ENCODE peak calls at places on chromosomes 16 and 17, in ten cellular contexts. O, U, W, N, D, G, I, C, T and A are unnamed samples.

GRCh38 chr17:14107889-14108288 is 38.6 kb downstream of the COX10 start:
- DNase-seq in O (no peak), U (no peak), W (no peak), N (no peak), D (no peak), G (no peak), I (no peak), C (no peak), T (no peak), A (no peak)

GRCh38 chr17:2398655-2399571 is 1.9 kb downstream of the MNT start:
- DNase-seq in O (peak), U (peak), W (no peak), N (peak), D (peak), G (no peak), I (no peak), C (peak), T (peak), A (no peak)

GRCh38 chr16:55640714-55641327 is 15.0 kb upstream of the SLC6A2 start:
- DNase-seq in O (no peak), U (no peak), W (no peak), N (no peak), D (no peak), G (no peak), I (no peak), C (no peak), T (no peak), A (no peak)

GRCh38 chr16:73949574-73950348 is 346.9 kb upstream of the PSMD7 start:
- DNase-seq in O (no peak), U (no peak), W (no peak), N (peak), D (no peak), G (no peak), I (no peak), C (no peak), T (no peak), A (no peak)

GRCh38 chr17:58989629-58990028 is 117.1 kb downstream of the TRIM37 start:
- DNase-seq in O (no peak), U (no peak), W (no peak), N (no peak), D (no peak), G (no peak), I (no peak), C (no peak), T (no peak), A (no peak)

GRCh38 chr17:38415250-38416194 is 12.7 kb upstream of the ARHGAP23 start:
- DNase-seq in O (peak), U (no peak), W (peak), N (no peak), D (no peak), G (no peak), I (peak), C (peak), T (no peak), A (no peak)

GRCh38 chr16:51276335-51276734 is 125.3 kb upstream of the SALL1 start:
- DNase-seq in O (no peak), U (no peak), W (no peak), N (no peak), D (no peak), G (no peak), I (no peak), C (no peak), T (no peak), A (no peak)

GRCh38 chr16:1812732-1813163 is 13.9 kb downstream of the HAGH start:
- DNase-seq in O (peak), U (peak), W (peak), N (peak), D (peak), G (no peak), I (no peak), C (peak), T (peak), A (no peak)

GRCh38 chr16:66344533-66345145 is 21.9 kb upstream of the CDH5 start:
- DNase-seq in O (peak), U (no peak), W (no peak), N (no peak), D (no peak), G (peak), I (no peak), C (no peak), T (peak), A (no peak)

GRCh38 chr16:638836-639235 is 2.7 kb upstream of the METTL26 start:
- DNase-seq in O (no peak), U (no peak), W (no peak), N (no peak), D (no peak), G (no peak), I (no peak), C (no peak), T (no peak), A (no peak)

GRCh38 chr17:17344507-17345293 is 41.5 kb downstream of the NT5M start:
- DNase-seq in O (no peak), U (peak), W (no peak), N (no peak), D (no peak), G (no peak), I (no peak), C (no peak), T (peak), A (no peak)

GRCh38 chr17:82283208-82283749 is 9.8 kb upstream of the CSNK1D start:
- DNase-seq in O (no peak), U (no peak), W (no peak), N (no peak), D (no peak), G (no peak), I (no peak), C (no peak), T (no peak), A (no peak)

GRCh38 chr16:63363738-63364137 is 1327.5 kb upstream of the CDH8 start:
- DNase-seq in O (no peak), U (no peak), W (no peak), N (no peak), D (no peak), G (no peak), I (no peak), C (no peak), T (no peak), A (no peak)

GRCh38 chr17:35313875-35314409 is 59.5 kb downstream of the SLFN11 start:
- DNase-seq in O (peak), U (no peak), W (no peak), N (no peak), D (no peak), G (no peak), I (no peak), C (no peak), T (peak), A (no peak)

GRCh38 chr16:1923299-1924034 is 5.3 kb upstream of the HS3ST6 start:
- DNase-seq in O (peak), U (no peak), W (peak), N (no peak), D (no peak), G (peak), I (no peak), C (peak), T (no peak), A (no peak)

GRCh38 chr17:62895650-62896301 is 70.3 kb upstream of the TANC2 start:
- DNase-seq in O (no peak), U (no peak), W (no peak), N (no peak), D (no peak), G (no peak), I (no peak), C (no peak), T (no peak), A (no peak)

GRCh38 chr17:28725660-28726395 is at the start of gene TLCD1:
- DNase-seq in O (peak), U (peak), W (no peak), N (peak), D (peak), G (no peak), I (no peak), C (peak), T (peak), A (peak)

GRCh38 chr16:5490499-5490898 is 392.9 kb upstream of the EEF2KMT start:
- DNase-seq in O (peak), U (no peak), W (peak), N (peak), D (no peak), G (no peak), I (no peak), C (peak), T (no peak), A (peak)

GRCh38 chr17:17859909-17860760 is 23.3 kb upstream of the SREBF1 start:
- DNase-seq in O (peak), U (peak), W (no peak), N (peak), D (peak), G (no peak), I (no peak), C (peak), T (peak), A (peak)

GRCh38 chr17:51097708-51098446 is 22.8 kb downstream of the SPAG9 start:
- DNase-seq in O (no peak), U (no peak), W (no peak), N (no peak), D (no peak), G (no peak), I (no peak), C (peak), T (no peak), A (no peak)

GRCh38 chr16:78184554-78185183 is 85.2 kb downstream of the WWOX start:
- DNase-seq in O (no peak), U (no peak), W (no peak), N (peak), D (no peak), G (no peak), I (no peak), C (no peak), T (no peak), A (no peak)

GRCh38 chr16:84813141-84813933 is 6.4 kb upstream of the CRISPLD2 start:
- DNase-seq in O (no peak), U (no peak), W (no peak), N (no peak), D (no peak), G (no peak), I (no peak), C (no peak), T (no peak), A (no peak)

GRCh38 chr17:28488884-28489276 is 15.4 kb downstream of the SLC13A2 start:
- DNase-seq in O (no peak), U (no peak), W (no peak), N (no peak), D (no peak), G (no peak), I (no peak), C (no peak), T (no peak), A (no peak)

GRCh38 chr17:64741038-64741641 is 79.0 kb upstream of the SMURF2 start:
- DNase-seq in O (no peak), U (peak), W (no peak), N (no peak), D (no peak), G (no peak), I (no peak), C (peak), T (no peak), A (no peak)

GRCh38 chr17:57869599-57870282 is 19.9 kb upstream of the MRPS23 start:
- DNase-seq in O (no peak), U (no peak), W (no peak), N (no peak), D (no peak), G (no peak), I (no peak), C (no peak), T (no peak), A (no peak)

GRCh38 chr17:69711504-69711903 is 297.0 kb downstream of the MAP2K6 start:
- DNase-seq in O (no peak), U (no peak), W (no peak), N (no peak), D (no peak), G (no peak), I (no peak), C (no peak), T (no peak), A (no peak)

GRCh38 chr17:33266116-33266515 is 27.0 kb downstream of the ASIC2 start:
- DNase-seq in O (no peak), U (no peak), W (no peak), N (no peak), D (no peak), G (no peak), I (no peak), C (no peak), T (no peak), A (no peak)

GRCh38 chr16:3098459-3099394 is at the start of gene ZSCAN10:
- DNase-seq in O (peak), U (no peak), W (no peak), N (no peak), D (no peak), G (no peak), I (no peak), C (no peak), T (peak), A (no peak)

GRCh38 chr16:3101018-3101840 is 2.1 kb upstream of the ZSCAN10 start:
- DNase-seq in O (peak), U (no peak), W (no peak), N (no peak), D (no peak), G (no peak), I (no peak), C (peak), T (peak), A (peak)

GRCh38 chr16:3099395-3099731 is 269 bp upstream of the ZSCAN10 start:
- DNase-seq in O (no peak), U (no peak), W (no peak), N (no peak), D (no peak), G (no peak), I (no peak), C (no peak), T (no peak), A (no peak)

GRCh38 chr16:3101841-3102470 is 2.9 kb upstream of the ZSCAN10 start:
- DNase-seq in O (peak), U (no peak), W (no peak), N (no peak), D (no peak), G (no peak), I (no peak), C (peak), T (peak), A (no peak)

GRCh38 chr16:3099732-3100499 is 822 bp upstream of the ZSCAN10 start:
- DNase-seq in O (peak), U (peak), W (peak), N (peak), D (peak), G (no peak), I (no peak), C (peak), T (peak), A (peak)
- TF ChIP-seq POLR2AphosphoS5 in O (peak), U (no peak), W (peak), N (peak), D (no peak), G (peak), I (no peak), C (no peak), T (peak), A (no peak)

GRCh38 chr17:40312131-40312731 is 3.3 kb downstream of the RARA start:
- DNase-seq in O (no peak), U (no peak), W (no peak), N (no peak), D (peak), G (no peak), I (no peak), C (no peak), T (no peak), A (no peak)
- TF ChIP-seq POLR2AphosphoS5 in O (no peak), U (no peak), W (no peak), N (no peak), D (peak), G (no peak), I (no peak), C (no peak), T (no peak), A (no peak)

GRCh38 chr17:55284001-55284884 is 19.5 kb downstream of the HLF start:
- DNase-seq in O (no peak), U (no peak), W (no peak), N (no peak), D (no peak), G (no peak), I (no peak), C (peak), T (no peak), A (no peak)
- TF ChIP-seq POLR2AphosphoS5 in O (no peak), U (no peak), W (no peak), N (no peak), D (no peak), G (no peak), I (no peak), C (peak), T (no peak), A (no peak)

GRCh38 chr16:56932588-56933265 is 785 bp downstream of the HERPUD1 start:
- DNase-seq in O (peak), U (peak), W (peak), N (peak), D (peak), G (no peak), I (no peak), C (peak), T (peak), A (no peak)
- TF ChIP-seq POLR2AphosphoS5 in O (no peak), U (peak), W (peak), N (peak), D (peak), G (no peak), I (peak), C (peak), T (peak), A (peak)

GRCh38 chr16:79484237-79484636 is 116.3 kb downstream of the MAF start:
- DNase-seq in O (no peak), U (no peak), W (no peak), N (no peak), D (no peak), G (no peak), I (no peak), C (no peak), T (no peak), A (no peak)
- TF ChIP-seq POLR2AphosphoS5 in O (no peak), U (no peak), W (no peak), N (no peak), D (no peak), G (no peak), I (no peak), C (no peak), T (no peak), A (no peak)